ENCODE peak calls at places on chromosomes 6 and 20, in nine cellular contexts. One of them, this sample, is unnamed.

GRCh38 chr20:32832664-32833063 is 12.9 kb downstream of the MAPRE1 start:
- DNase-seq in A549: no peak
- DNase-seq in CD8-positive, alpha-beta memory T cell: peak
- DNase-seq in left kidney: no peak
- DNase-seq in ACHN: no peak
- DNase-seq in NCI-H2081: no peak
- DNase-seq in nephron progenitor cell: no peak
- DNase-seq in LNCaP clone FGC: no peak
- DNase-seq in GM23248: no peak
- DNase-seq in this sample: no peak

GRCh38 chr6:155004576-155005345 is 9.6 kb downstream of the TIAM2 start:
- DNase-seq in A549: no peak
- DNase-seq in CD8-positive, alpha-beta memory T cell: no peak
- DNase-seq in left kidney: no peak
- DNase-seq in ACHN: no peak
- DNase-seq in NCI-H2081: no peak
- DNase-seq in nephron progenitor cell: no peak
- DNase-seq in LNCaP clone FGC: no peak
- DNase-seq in GM23248: no peak
- DNase-seq in this sample: no peak

GRCh38 chr20:52500150-52500549 is 308.6 kb upstream of the ZFP64 start:
- DNase-seq in A549: no peak
- DNase-seq in CD8-positive, alpha-beta memory T cell: no peak
- DNase-seq in left kidney: peak
- DNase-seq in ACHN: no peak
- DNase-seq in NCI-H2081: no peak
- DNase-seq in nephron progenitor cell: no peak
- DNase-seq in LNCaP clone FGC: no peak
- DNase-seq in GM23248: no peak
- DNase-seq in this sample: no peak

GRCh38 chr6:101294051-101294638 is 99.4 kb upstream of the GRIK2 start:
- DNase-seq in A549: no peak
- DNase-seq in CD8-positive, alpha-beta memory T cell: no peak
- DNase-seq in left kidney: no peak
- DNase-seq in ACHN: no peak
- DNase-seq in NCI-H2081: no peak
- DNase-seq in nephron progenitor cell: no peak
- DNase-seq in LNCaP clone FGC: no peak
- DNase-seq in GM23248: no peak
- DNase-seq in this sample: no peak

GRCh38 chr6:165515963-165516624 is 146.9 kb downstream of the PDE10A start:
- DNase-seq in A549: peak
- DNase-seq in CD8-positive, alpha-beta memory T cell: no peak
- DNase-seq in left kidney: no peak
- DNase-seq in ACHN: peak
- DNase-seq in NCI-H2081: no peak
- DNase-seq in nephron progenitor cell: no peak
- DNase-seq in LNCaP clone FGC: no peak
- DNase-seq in GM23248: no peak
- DNase-seq in this sample: peak

GRCh38 chr20:62159835-62160234 is 16.3 kb downstream of the SS18L1 start:
- DNase-seq in A549: no peak
- DNase-seq in CD8-positive, alpha-beta memory T cell: no peak
- DNase-seq in left kidney: no peak
- DNase-seq in ACHN: no peak
- DNase-seq in NCI-H2081: no peak
- DNase-seq in nephron progenitor cell: no peak
- DNase-seq in LNCaP clone FGC: no peak
- DNase-seq in GM23248: peak
- DNase-seq in this sample: peak

GRCh38 chr6:121838842-121839241 is 403.4 kb downstream of the GJA1 start:
- DNase-seq in A549: no peak
- DNase-seq in CD8-positive, alpha-beta memory T cell: no peak
- DNase-seq in left kidney: no peak
- DNase-seq in ACHN: no peak
- DNase-seq in NCI-H2081: no peak
- DNase-seq in nephron progenitor cell: no peak
- DNase-seq in LNCaP clone FGC: peak
- DNase-seq in GM23248: no peak
- DNase-seq in this sample: peak

GRCh38 chr20:3543901-3544507 is 73.2 kb downstream of the ATRN start:
- DNase-seq in A549: no peak
- DNase-seq in CD8-positive, alpha-beta memory T cell: no peak
- DNase-seq in left kidney: no peak
- DNase-seq in ACHN: peak
- DNase-seq in NCI-H2081: no peak
- DNase-seq in nephron progenitor cell: no peak
- DNase-seq in LNCaP clone FGC: no peak
- DNase-seq in GM23248: peak
- DNase-seq in this sample: peak

GRCh38 chr20:1229541-1229940 is 3.7 kb downstream of the RAD21L1 start:
- DNase-seq in A549: no peak
- DNase-seq in CD8-positive, alpha-beta memory T cell: no peak
- DNase-seq in left kidney: no peak
- DNase-seq in ACHN: no peak
- DNase-seq in NCI-H2081: no peak
- DNase-seq in nephron progenitor cell: no peak
- DNase-seq in LNCaP clone FGC: no peak
- DNase-seq in GM23248: no peak
- DNase-seq in this sample: no peak

GRCh38 chr6:154247119-154247814 is 109.3 kb downstream of the IPCEF1 start:
- DNase-seq in A549: no peak
- DNase-seq in CD8-positive, alpha-beta memory T cell: peak
- DNase-seq in left kidney: peak
- DNase-seq in ACHN: peak
- DNase-seq in NCI-H2081: peak
- DNase-seq in nephron progenitor cell: no peak
- DNase-seq in LNCaP clone FGC: no peak
- DNase-seq in GM23248: no peak
- DNase-seq in this sample: no peak

GRCh38 chr6:85192186-85192585 is 257.7 kb upstream of the NT5E start:
- DNase-seq in A549: no peak
- DNase-seq in CD8-positive, alpha-beta memory T cell: no peak
- DNase-seq in left kidney: no peak
- DNase-seq in ACHN: no peak
- DNase-seq in NCI-H2081: no peak
- DNase-seq in nephron progenitor cell: no peak
- DNase-seq in LNCaP clone FGC: no peak
- DNase-seq in GM23248: peak
- DNase-seq in this sample: no peak

GRCh38 chr6:70764706-70765105 is 97.0 kb downstream of the SMAP1 start:
- DNase-seq in A549: no peak
- DNase-seq in CD8-positive, alpha-beta memory T cell: no peak
- DNase-seq in left kidney: peak
- DNase-seq in ACHN: no peak
- DNase-seq in NCI-H2081: no peak
- DNase-seq in nephron progenitor cell: no peak
- DNase-seq in LNCaP clone FGC: no peak
- DNase-seq in GM23248: no peak
- DNase-seq in this sample: no peak

GRCh38 chr20:45872626-45873025 is 8.4 kb upstream of the ZSWIM1 start:
- DNase-seq in A549: no peak
- DNase-seq in CD8-positive, alpha-beta memory T cell: no peak
- DNase-seq in left kidney: no peak
- DNase-seq in ACHN: no peak
- DNase-seq in NCI-H2081: no peak
- DNase-seq in nephron progenitor cell: no peak
- DNase-seq in LNCaP clone FGC: peak
- DNase-seq in GM23248: no peak
- DNase-seq in this sample: no peak

GRCh38 chr20:3721912-3722311 is 9.5 kb upstream of the SIGLEC1 start:
- DNase-seq in A549: no peak
- DNase-seq in CD8-positive, alpha-beta memory T cell: no peak
- DNase-seq in left kidney: no peak
- DNase-seq in ACHN: no peak
- DNase-seq in NCI-H2081: no peak
- DNase-seq in nephron progenitor cell: no peak
- DNase-seq in LNCaP clone FGC: no peak
- DNase-seq in GM23248: no peak
- DNase-seq in this sample: no peak

GRCh38 chr20:61125076-61125475 is 127.0 kb upstream of the CDH4 start:
- DNase-seq in A549: no peak
- DNase-seq in CD8-positive, alpha-beta memory T cell: no peak
- DNase-seq in left kidney: no peak
- DNase-seq in ACHN: no peak
- DNase-seq in NCI-H2081: no peak
- DNase-seq in nephron progenitor cell: no peak
- DNase-seq in LNCaP clone FGC: no peak
- DNase-seq in GM23248: no peak
- DNase-seq in this sample: no peak

GRCh38 chr6:145929037-145929633 is 35.0 kb downstream of the SHPRH start:
- DNase-seq in A549: peak
- DNase-seq in CD8-positive, alpha-beta memory T cell: peak
- DNase-seq in left kidney: peak
- DNase-seq in ACHN: peak
- DNase-seq in NCI-H2081: no peak
- DNase-seq in nephron progenitor cell: peak
- DNase-seq in LNCaP clone FGC: peak
- DNase-seq in GM23248: peak
- DNase-seq in this sample: peak

GRCh38 chr20:47379433-47380150 is 23.1 kb upstream of the ZMYND8 start:
- DNase-seq in A549: peak
- DNase-seq in CD8-positive, alpha-beta memory T cell: no peak
- DNase-seq in left kidney: peak
- DNase-seq in ACHN: no peak
- DNase-seq in NCI-H2081: no peak
- DNase-seq in nephron progenitor cell: no peak
- DNase-seq in LNCaP clone FGC: no peak
- DNase-seq in GM23248: peak
- DNase-seq in this sample: no peak

GRCh38 chr6:36495086-36495485 is 52.2 kb downstream of the STK38 start:
- DNase-seq in A549: no peak
- DNase-seq in CD8-positive, alpha-beta memory T cell: no peak
- DNase-seq in left kidney: no peak
- DNase-seq in ACHN: no peak
- DNase-seq in NCI-H2081: no peak
- DNase-seq in nephron progenitor cell: no peak
- DNase-seq in LNCaP clone FGC: no peak
- DNase-seq in GM23248: no peak
- DNase-seq in this sample: no peak

GRCh38 chr6:70164556-70164955 is 138.3 kb downstream of the COL9A1 start:
- DNase-seq in A549: no peak
- DNase-seq in CD8-positive, alpha-beta memory T cell: no peak
- DNase-seq in left kidney: no peak
- DNase-seq in ACHN: no peak
- DNase-seq in NCI-H2081: no peak
- DNase-seq in nephron progenitor cell: no peak
- DNase-seq in LNCaP clone FGC: no peak
- DNase-seq in GM23248: no peak
- DNase-seq in this sample: peak

GRCh38 chr20:59221049-59221748 is 57.6 kb downstream of the ZNF831 start:
- DNase-seq in A549: no peak
- DNase-seq in CD8-positive, alpha-beta memory T cell: no peak
- DNase-seq in left kidney: peak
- DNase-seq in ACHN: no peak
- DNase-seq in NCI-H2081: no peak
- DNase-seq in nephron progenitor cell: no peak
- DNase-seq in LNCaP clone FGC: no peak
- DNase-seq in GM23248: peak
- DNase-seq in this sample: peak

GRCh38 chr6:65760285-65760684 is 53.3 kb upstream of the EYS start:
- DNase-seq in A549: peak
- DNase-seq in CD8-positive, alpha-beta memory T cell: no peak
- DNase-seq in left kidney: no peak
- DNase-seq in ACHN: peak
- DNase-seq in NCI-H2081: no peak
- DNase-seq in nephron progenitor cell: no peak
- DNase-seq in LNCaP clone FGC: no peak
- DNase-seq in GM23248: peak
- DNase-seq in this sample: peak

GRCh38 chr6:147401779-147402178 is 106.7 kb upstream of the SAMD5 start:
- DNase-seq in A549: no peak
- DNase-seq in CD8-positive, alpha-beta memory T cell: no peak
- DNase-seq in left kidney: no peak
- DNase-seq in ACHN: no peak
- DNase-seq in NCI-H2081: no peak
- DNase-seq in nephron progenitor cell: no peak
- DNase-seq in LNCaP clone FGC: no peak
- DNase-seq in GM23248: no peak
- DNase-seq in this sample: no peak

GRCh38 chr6:109526905-109527628 is 44.0 kb upstream of the ZBTB24 start:
- DNase-seq in A549: peak
- DNase-seq in CD8-positive, alpha-beta memory T cell: peak
- DNase-seq in left kidney: peak
- DNase-seq in ACHN: peak
- DNase-seq in NCI-H2081: peak
- DNase-seq in nephron progenitor cell: peak
- DNase-seq in LNCaP clone FGC: peak
- DNase-seq in GM23248: peak
- DNase-seq in this sample: peak

GRCh38 chr6:34084591-34085280 is 61.2 kb downstream of the GRM4 start:
- DNase-seq in A549: no peak
- DNase-seq in CD8-positive, alpha-beta memory T cell: no peak
- DNase-seq in left kidney: no peak
- DNase-seq in ACHN: no peak
- DNase-seq in NCI-H2081: no peak
- DNase-seq in nephron progenitor cell: no peak
- DNase-seq in LNCaP clone FGC: no peak
- DNase-seq in GM23248: no peak
- DNase-seq in this sample: no peak

GRCh38 chr20:37226889-37227288 is 34.7 kb downstream of the GHRH start:
- DNase-seq in A549: no peak
- DNase-seq in CD8-positive, alpha-beta memory T cell: no peak
- DNase-seq in left kidney: no peak
- DNase-seq in ACHN: no peak
- DNase-seq in NCI-H2081: no peak
- DNase-seq in nephron progenitor cell: no peak
- DNase-seq in LNCaP clone FGC: no peak
- DNase-seq in GM23248: no peak
- DNase-seq in this sample: no peak

GRCh38 chr6:24283043-24283985 is 74.5 kb downstream of the DCDC2 start:
- DNase-seq in A549: peak
- DNase-seq in CD8-positive, alpha-beta memory T cell: peak
- DNase-seq in left kidney: peak
- DNase-seq in ACHN: peak
- DNase-seq in NCI-H2081: peak
- DNase-seq in nephron progenitor cell: peak
- DNase-seq in LNCaP clone FGC: peak
- DNase-seq in GM23248: peak
- DNase-seq in this sample: peak

GRCh38 chr6:30707281-30707850 is 9.7 kb downstream of the MDC1 start:
- DNase-seq in A549: no peak
- DNase-seq in CD8-positive, alpha-beta memory T cell: no peak
- DNase-seq in left kidney: no peak
- DNase-seq in ACHN: no peak
- DNase-seq in NCI-H2081: peak
- DNase-seq in nephron progenitor cell: no peak
- DNase-seq in LNCaP clone FGC: no peak
- DNase-seq in GM23248: no peak
- DNase-seq in this sample: no peak

GRCh38 chr6:112286010-112286409 is 31.6 kb upstream of the LAMA4 start:
- DNase-seq in A549: no peak
- DNase-seq in CD8-positive, alpha-beta memory T cell: peak
- DNase-seq in left kidney: peak
- DNase-seq in ACHN: no peak
- DNase-seq in NCI-H2081: no peak
- DNase-seq in nephron progenitor cell: no peak
- DNase-seq in LNCaP clone FGC: no peak
- DNase-seq in GM23248: no peak
- DNase-seq in this sample: no peak

GRCh38 chr6:89047473-89047872 is 33.1 kb upstream of the PNRC1 start:
- DNase-seq in A549: no peak
- DNase-seq in CD8-positive, alpha-beta memory T cell: no peak
- DNase-seq in left kidney: no peak
- DNase-seq in ACHN: no peak
- DNase-seq in NCI-H2081: no peak
- DNase-seq in nephron progenitor cell: no peak
- DNase-seq in LNCaP clone FGC: no peak
- DNase-seq in GM23248: no peak
- DNase-seq in this sample: no peak

GRCh38 chr20:42649716-42650115 is 540.0 kb downstream of the PTPRT start:
- DNase-seq in A549: no peak
- DNase-seq in CD8-positive, alpha-beta memory T cell: no peak
- DNase-seq in left kidney: no peak
- DNase-seq in ACHN: no peak
- DNase-seq in NCI-H2081: no peak
- DNase-seq in nephron progenitor cell: no peak
- DNase-seq in LNCaP clone FGC: no peak
- DNase-seq in GM23248: no peak
- DNase-seq in this sample: no peak

This sample was measured in SW480.